ENCODE peak calls at places on chromosomes 4 and X, in four cellular contexts. S is fibroblast of pulmonary artery, K is tibial nerve, E is transverse colon. F is an unnamed sample.
A peak's percentile ranks its signal among the peaks of the same experiment; 100 is the strongest.

GRCh38 chr4:84849051-84849640 is 117.3 kb downstream of the WDFY3 start:
- DNase-seq in S (no peak), K (no peak), E (no peak), F (no peak)

GRCh38 chr4:27789768-27790167 is 929.1 kb downstream of the STIM2 start:
- DNase-seq in S (no peak), K (no peak), E (no peak), F (no peak)

GRCh38 chrX:12972867-12973560 is 1.9 kb upstream of the TMSB4X start:
- DNase-seq in S (no peak), K (no peak), E (no peak), F (no peak)

GRCh38 chr4:159719531-159719930 is 616.7 kb downstream of the RAPGEF2 start:
- DNase-seq in S (no peak), K (no peak), E (no peak), F (no peak)

GRCh38 chr4:88809561-88810219 is 112.1 kb upstream of the NAP1L5 start:
- DNase-seq in S (no peak), K (no peak), E (no peak), F (no peak)

GRCh38 chr4:10623862-10624261 is 60.7 kb downstream of the CLNK start:
- DNase-seq in S (no peak), K (no peak), E (no peak), F (no peak)

GRCh38 chr4:104591505-104591904 is 96.8 kb upstream of the CXXC4 start:
- DNase-seq in S (peak; percentile 6), K (no peak), E (peak; percentile 14), F (no peak)

GRCh38 chr4:73856518-73856917 is 3.4 kb downstream of the PF4V1 start:
- DNase-seq in S (peak; percentile 85), K (no peak), E (no peak), F (no peak)

GRCh38 chrX:47621851-47622250 is 2.2 kb upstream of the SYN1 start:
- DNase-seq in S (no peak), K (no peak), E (no peak), F (no peak)

GRCh38 chr4:52196606-52197130 is 145.6 kb downstream of the SPATA18 start:
- DNase-seq in S (no peak), K (no peak), E (no peak), F (no peak)

GRCh38 chr4:74886490-74886889 is 46.4 kb upstream of the PARM1 start:
- DNase-seq in S (peak; percentile 49), K (no peak), E (no peak), F (peak; percentile 10)

GRCh38 chr4:64911846-64912245 is 502.6 kb upstream of the TECRL start:
- DNase-seq in S (no peak), K (no peak), E (no peak), F (no peak)

GRCh38 chr4:85200106-85200505 is 233.6 kb upstream of the WDFY3 start:
- DNase-seq in S (no peak), K (no peak), E (no peak), F (no peak)

GRCh38 chr4:83255584-83255983 is 29.0 kb downstream of the COQ2 start:
- DNase-seq in S (peak; percentile 76), K (no peak), E (no peak), F (peak; percentile 36)

GRCh38 chrX:87525771-87526229 is 8.2 kb downstream of the KLHL4 start:
- DNase-seq in S (peak; percentile 80), K (no peak), E (no peak), F (no peak)

GRCh38 chrX:152733261-152733975 is at the start of the genes CSAG1 and MAGEA12:
- DNase-seq in S (no peak), K (no peak), E (no peak), F (no peak)

GRCh38 chrX:74923942-74924448 is 1.3 kb downstream of the NEXMIF start:
- DNase-seq in S (peak; percentile 4), K (peak; percentile 12), E (peak; percentile 16), F (no peak)

GRCh38 chr4:159070742-159071141 is 32.1 kb upstream of the RAPGEF2 start:
- DNase-seq in S (peak; percentile 47), K (peak; percentile 27), E (no peak), F (no peak)

GRCh38 chrX:16843208-16843909 is 26.8 kb downstream of the RBBP7 start:
- DNase-seq in S (no peak), K (no peak), E (no peak), F (no peak)

GRCh38 chr4:149531861-149532260 is 283.8 kb downstream of the IQCM start:
- DNase-seq in S (peak; percentile 15), K (no peak), E (no peak), F (no peak)

GRCh38 chr4:152077582-152077981 is 316.8 kb upstream of the GATB start:
- DNase-seq in S (no peak), K (no peak), E (no peak), F (no peak)

GRCh38 chr4:113397114-113397701 is 347.8 kb downstream of the ANK2 start:
- DNase-seq in S (peak; percentile 94), K (no peak), E (no peak), F (peak; percentile 82)
- H3K4me3 ChIP-seq in S (no peak overlapping the region), K (no peak overlapping the region), E (no peak overlapping the region), F (no peak overlapping the region)

DNA sequence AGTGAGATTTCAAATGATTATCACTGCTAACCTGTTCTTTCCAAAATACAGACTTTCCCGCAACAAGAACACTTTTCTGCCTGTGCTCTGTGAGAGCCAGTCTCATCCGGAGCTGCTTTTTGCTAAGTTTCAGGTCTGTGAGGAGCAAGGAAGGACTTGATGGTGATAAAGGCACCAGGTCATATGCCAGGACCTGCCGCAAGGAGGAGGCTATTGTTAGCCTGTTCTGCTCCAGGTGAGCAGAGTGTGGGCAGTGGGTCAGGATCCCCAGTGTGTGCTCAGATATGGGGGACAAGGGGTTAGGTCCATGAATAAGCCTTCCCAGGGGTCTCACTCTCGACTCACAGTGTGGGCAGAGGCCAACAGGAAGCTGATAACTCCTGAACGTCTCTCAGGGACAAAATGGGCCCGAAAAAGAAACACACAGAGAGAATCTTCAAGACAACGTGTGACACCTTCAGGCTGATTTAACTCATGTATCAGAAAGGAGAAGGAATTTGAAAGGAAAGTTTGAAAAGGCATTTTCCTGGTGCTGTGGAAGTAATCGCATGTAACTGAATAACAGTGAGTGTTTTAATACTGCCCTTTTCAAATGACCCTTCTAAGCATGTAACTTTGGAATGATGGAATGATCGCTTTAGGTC is 57.7 kb upstream of the PDLIM3 start:
- DNase-seq in S (peak; percentile 65), K (no peak), E (no peak), F (no peak)
- TF ChIP-seq CTCF in S (peak; percentile 19), K (no peak), E (no peak), F (no peak)

DNA sequence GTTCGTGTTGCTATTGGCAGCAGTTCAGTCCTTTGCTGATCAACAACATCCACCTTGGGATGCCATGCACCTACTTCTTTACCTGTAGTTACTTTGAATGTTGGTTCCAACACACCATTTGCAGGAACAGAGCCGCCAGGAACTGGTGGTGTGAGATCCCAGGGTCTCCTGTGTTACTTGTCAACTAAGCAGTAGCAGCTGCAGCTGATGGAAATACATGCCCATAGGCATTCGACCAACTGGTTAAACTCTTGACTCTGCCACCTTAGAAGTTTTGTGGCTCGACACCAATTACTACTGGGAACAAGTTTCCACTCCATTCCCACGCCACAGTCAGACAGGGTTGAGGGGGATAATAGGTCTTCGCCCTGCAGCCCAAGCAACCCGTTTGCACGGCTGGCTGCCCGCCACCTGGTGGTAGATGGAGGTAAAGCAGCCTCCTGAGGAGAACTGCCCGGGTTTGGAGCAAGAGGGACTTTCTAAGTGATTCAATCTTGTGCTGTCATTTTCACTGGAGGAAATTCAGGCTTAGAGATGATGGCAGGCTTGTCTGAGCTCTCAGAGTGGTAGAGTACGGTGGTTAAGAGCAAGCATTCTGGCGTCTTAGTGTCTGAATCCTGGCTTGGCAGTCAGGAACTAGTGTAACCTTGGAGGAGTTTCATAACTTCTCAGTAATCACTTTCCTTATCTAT is 119.2 kb upstream of the TRIM2 start:
- DNase-seq in S (peak; percentile 73), K (peak; percentile 57), E (peak; percentile 80), F (peak; percentile 2)
- H3K4me3 ChIP-seq in S (no peak overlapping the region), K (no peak overlapping the region), E (no peak overlapping the region), F (no peak overlapping the region)

GRCh38 chrX:44305921-44306320 is 37.6 kb downstream of the EFHC2 start:
- DNase-seq in S (no peak), K (no peak), E (no peak), F (no peak)
- TF ChIP-seq CTCF in S (no peak), K (no peak), E (no peak), F (no peak)

GRCh38 chrX:3550871-3551270 is 162.6 kb downstream of the PRKX start:
- DNase-seq in S (no peak), K (no peak), E (no peak), F (no peak)

GRCh38 chrX:3549442-3549875 is 164.0 kb downstream of the PRKX start:
- DNase-seq in S (peak; percentile 45), K (no peak), E (no peak), F (no peak)

GRCh38 chrX:3550160-3550765 is 163.2 kb downstream of the PRKX start:
- DNase-seq in S (peak; percentile 23), K (no peak), E (peak; percentile 9), F (no peak)

GRCh38 chrX:3545901-3546300 is 167.5 kb downstream of the PRKX start:
- DNase-seq in S (no peak), K (no peak), E (no peak), F (no peak)

DNA sequence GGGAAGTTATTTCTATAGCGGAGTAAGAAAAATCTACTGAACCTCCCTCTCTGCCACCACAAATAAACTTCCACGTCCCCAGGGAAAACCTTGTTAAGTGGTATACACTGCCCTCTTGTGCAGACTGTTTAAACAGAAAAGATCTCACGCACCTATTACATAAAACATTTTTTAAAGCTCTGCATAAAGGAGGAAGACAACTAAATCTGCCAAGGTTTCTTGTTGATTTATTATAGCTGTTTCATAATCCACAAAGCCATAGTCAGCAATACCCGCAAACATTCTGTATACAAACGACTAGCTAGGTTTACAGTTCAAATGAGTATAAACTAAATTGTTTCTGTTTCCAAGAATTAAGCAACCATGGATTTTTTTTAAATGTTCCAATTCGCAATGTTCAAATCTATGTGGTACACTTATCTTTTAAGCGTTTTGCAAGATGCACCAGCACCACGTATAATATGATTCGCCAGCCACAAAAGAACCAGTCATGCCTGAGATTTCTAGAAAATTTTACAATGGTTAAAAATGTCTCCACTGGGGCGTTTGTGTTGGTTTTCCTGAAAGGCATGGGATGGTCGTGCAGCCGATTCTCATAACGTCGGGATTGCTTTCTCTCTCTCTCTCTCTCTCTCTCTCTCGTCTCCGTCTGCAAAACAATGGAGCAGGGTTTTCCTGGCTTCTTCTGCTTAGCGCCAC is 164.6 kb downstream of the PRKX start:
- DNase-seq in S (peak; percentile 77), K (no peak), E (no peak), F (no peak)
- H3K4me3 ChIP-seq in S (peak overlapping the region; percentile 34), K (no peak overlapping the region), E (no peak overlapping the region), F (peak overlapping the region; percentile 46)

GRCh38 chrX:112731793-112732192 is 52.1 kb upstream of the LHFPL1 start:
- DNase-seq in S (peak; percentile 36), K (no peak), E (no peak), F (no peak)
- TF ChIP-seq CTCF in S (peak; percentile 31), K (peak; percentile 21), E (no peak), F (no peak)

DNA sequence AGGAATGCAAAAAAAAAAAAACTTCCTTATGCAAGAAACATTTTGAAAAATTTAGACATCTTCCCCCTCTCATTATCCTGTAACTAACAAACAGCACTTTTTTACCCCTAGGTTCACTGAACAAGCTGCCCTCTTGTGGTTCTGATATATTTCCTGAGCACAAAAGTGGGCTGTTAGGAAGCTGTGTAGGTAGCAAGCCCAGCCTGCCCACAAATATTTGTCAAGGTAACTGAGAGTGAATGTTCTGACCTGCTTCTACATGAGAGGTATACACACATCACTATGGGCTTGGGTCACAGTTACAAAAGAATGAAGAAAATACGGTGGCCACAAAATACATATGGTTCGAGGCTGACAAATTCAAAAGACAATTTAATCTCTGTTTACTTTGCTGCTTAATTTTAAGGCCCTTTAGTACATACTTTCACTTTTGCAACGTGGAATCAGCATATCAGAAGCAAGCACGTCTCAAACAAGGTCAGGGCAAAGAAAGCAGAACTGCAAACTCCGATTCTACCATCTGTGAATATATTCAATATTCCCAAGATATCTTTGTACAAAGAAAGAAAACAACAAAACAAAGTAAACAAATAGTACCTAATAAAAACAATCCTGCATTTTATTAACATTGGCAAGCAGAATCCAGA is 78.6 kb downstream of the RBM47 start:
- DNase-seq in S (peak; percentile 62), K (no peak), E (peak; percentile 34), F (no peak)
- H3K4me3 ChIP-seq in S (peak overlapping the region; percentile 4), K (peak overlapping the region; percentile 6), E (peak overlapping the region; percentile 35), F (no peak overlapping the region)